ENCODE peak calls at places on chromosomes 13 and 19, in ten cellular contexts. S is GM10248, N is endodermal cell, U is omental fat pad, J is hepatocyte, E is heart right ventricle, C is AG09309, P is AG10803, W is Calu3, A is colonic mucosa. X is an unnamed sample.

GRCh38 chr13:71828117-71828516 is 38.9 kb downstream of the DACH1 start:
- DNase-seq in E (no peak), U (no peak), C (no peak), A (no peak), P (no peak), N (no peak), J (no peak), W (no peak), S (no peak), X (no peak)

GRCh38 chr13:44410328-44410859 is 36.8 kb downstream of the SERP2 start:
- DNase-seq in N (no peak), S (no peak), C (no peak), J (no peak), E (no peak), U (no peak), A (no peak), P (no peak), W (no peak), X (no peak)

GRCh38 chr13:90261343-90261742 is 1086.1 kb upstream of the MIR17HG start:
- DNase-seq in W (no peak), E (no peak), J (no peak), U (no peak), S (no peak), P (no peak), C (no peak), N (no peak), A (no peak), X (no peak)

GRCh38 chr13:76462003-76462402 is 424.2 kb downstream of the KCTD12 start:
- DNase-seq in N (no peak), A (no peak), S (no peak), P (no peak), E (no peak), C (no peak), U (no peak), W (no peak), J (no peak), X (no peak)

GRCh38 chr13:91704398-91704797 is 306.0 kb downstream of the GPC5 start:
- DNase-seq in N (no peak), P (no peak), W (no peak), E (no peak), U (no peak), A (no peak), S (no peak), J (no peak), C (no peak), X (no peak)

GRCh38 chr19:24074720-24075119 is 12.3 kb upstream of the ZNF254 start:
- DNase-seq in N (no peak), S (no peak), J (no peak), E (no peak), W (no peak), U (no peak), C (no peak), A (no peak), P (peak; percentile 64), X (no peak)

GRCh38 chr19:6682607-6683128 is 12.7 kb upstream of the TNFSF14 start:
- DNase-seq in W (no peak), U (no peak), S (no peak), J (no peak), E (no peak), C (no peak), N (no peak), P (no peak), A (no peak), X (no peak)

GRCh38 chr19:30854207-30854606 is 482.0 kb downstream of the ZNF536 start:
- DNase-seq in S (no peak), J (no peak), U (no peak), C (no peak), E (no peak), P (no peak), W (no peak), A (no peak), N (no peak), X (no peak)

GRCh38 chr13:62702502-62702901 is 1286.9 kb upstream of the PCDH20 start:
- DNase-seq in C (no peak), W (no peak), E (no peak), U (no peak), N (no peak), J (no peak), A (no peak), S (no peak), P (no peak), X (no peak)

GRCh38 chr13:105940882-105941281 is 594.6 kb downstream of the EFNB2 start:
- DNase-seq in S (no peak), E (no peak), C (no peak), N (no peak), J (no peak), U (no peak), A (no peak), P (no peak), W (no peak), X (no peak)

GRCh38 chr19:18650048-18650435 is 13.2 kb downstream of the KLHL26 start:
- DNase-seq in W (no peak), J (no peak), E (peak; percentile 63), U (no peak), P (peak; percentile 33), S (no peak), N (peak; percentile 85), C (no peak), A (peak; percentile 39), X (no peak)

GRCh38 chr13:39370554-39370953 is 232.4 kb downstream of the LHFPL6 start:
- DNase-seq in S (no peak), P (peak; percentile 78), J (peak; percentile 10), U (no peak), E (peak; percentile 37), N (no peak), W (no peak), C (peak; percentile 56), A (no peak), X (no peak)

GRCh38 chr19:6654347-6655310 is 15.3 kb downstream of the TNFSF14 start:
- DNase-seq in P (no peak), W (no peak), C (no peak), E (no peak), N (no peak), J (no peak), A (no peak), S (peak; percentile 63), U (no peak), X (no peak)

GRCh38 chr19:43784981-43785808 is 4.4 kb upstream of the KCNN4 start:
- DNase-seq in S (peak; percentile 71), C (no peak), J (peak; percentile 82), U (no peak), E (no peak), P (peak; percentile 67), N (peak; percentile 88), A (peak; percentile 79), W (peak; percentile 81), X (peak; percentile 27)

GRCh38 chr19:47112166-47112663 is 1.4 kb downstream of the ZC3H4 start:
- DNase-seq in N (peak; percentile 91), W (peak; percentile 90), A (peak; percentile 90), C (peak; percentile 61), J (peak; percentile 90), E (peak; percentile 92), S (peak; percentile 73), U (peak; percentile 46), P (peak; percentile 92), X (peak; percentile 62)

GRCh38 chr19:50906217-50906616 is 5.0 kb downstream of the KLK4 start:
- DNase-seq in W (peak; percentile 74), J (peak; percentile 36), N (peak; percentile 91), S (peak; percentile 46), A (peak; percentile 32), C (no peak), E (no peak), P (no peak), U (no peak), X (peak; percentile 26)

GRCh38 chr19:18419699-18420460 is 682 bp downstream of the SSBP4 start:
- DNase-seq in U (no peak), E (no peak), P (no peak), N (peak; percentile 67), C (no peak), W (no peak), S (no peak), J (peak; percentile 78), A (peak; percentile 74), X (peak; percentile 20)

GRCh38 chr13:30577381-30577780 is 40.3 kb upstream of the USPL1 start:
- DNase-seq in S (peak; percentile 36), P (peak; percentile 90), U (no peak), A (no peak), N (no peak), C (peak; percentile 81), J (peak; percentile 8), E (no peak), W (no peak), X (no peak)

GRCh38 chr19:33501957-33502356 is 19.6 kb downstream of the PEPD start:
- DNase-seq in P (no peak), A (no peak), S (no peak), W (no peak), N (no peak), J (no peak), E (no peak), U (no peak), C (no peak), X (no peak)
- TF ChIP-seq CTCF in P (no peak), A (no peak), S (no peak), W (no peak), N (no peak), J (no peak), E (no peak), U (no peak), C (no peak), X (no peak)

GRCh38 chr13:94710881-94711560 is 1.3 kb downstream of the SOX21 start:
- DNase-seq in J (peak; percentile 43), A (no peak), U (no peak), W (peak; percentile 2), P (no peak), N (peak; percentile 86), E (no peak), S (peak; percentile 56), C (no peak), X (peak; percentile 36)
- TF ChIP-seq CTCF in J (peak; percentile 15), A (no peak), U (no peak), W (no peak), P (no peak), N (peak; percentile 59), E (no peak), S (peak; percentile 2), C (peak; percentile 5), X (peak; percentile 53)

GRCh38 chr13:59906413-59907027 is 257.2 kb downstream of the DIAPH3 start:
- DNase-seq in S (no peak), C (peak; percentile 13), U (no peak), N (no peak), W (peak; percentile 2), E (no peak), J (peak; percentile 50), P (peak; percentile 51), A (no peak), X (no peak)
- TF ChIP-seq CTCF in S (peak; percentile 53), C (peak; percentile 57), U (no peak), N (peak; percentile 82), W (no peak), E (peak; percentile 55), J (peak; percentile 72), P (peak; percentile 88), A (peak; percentile 40), X (peak; percentile 66)

DNA sequence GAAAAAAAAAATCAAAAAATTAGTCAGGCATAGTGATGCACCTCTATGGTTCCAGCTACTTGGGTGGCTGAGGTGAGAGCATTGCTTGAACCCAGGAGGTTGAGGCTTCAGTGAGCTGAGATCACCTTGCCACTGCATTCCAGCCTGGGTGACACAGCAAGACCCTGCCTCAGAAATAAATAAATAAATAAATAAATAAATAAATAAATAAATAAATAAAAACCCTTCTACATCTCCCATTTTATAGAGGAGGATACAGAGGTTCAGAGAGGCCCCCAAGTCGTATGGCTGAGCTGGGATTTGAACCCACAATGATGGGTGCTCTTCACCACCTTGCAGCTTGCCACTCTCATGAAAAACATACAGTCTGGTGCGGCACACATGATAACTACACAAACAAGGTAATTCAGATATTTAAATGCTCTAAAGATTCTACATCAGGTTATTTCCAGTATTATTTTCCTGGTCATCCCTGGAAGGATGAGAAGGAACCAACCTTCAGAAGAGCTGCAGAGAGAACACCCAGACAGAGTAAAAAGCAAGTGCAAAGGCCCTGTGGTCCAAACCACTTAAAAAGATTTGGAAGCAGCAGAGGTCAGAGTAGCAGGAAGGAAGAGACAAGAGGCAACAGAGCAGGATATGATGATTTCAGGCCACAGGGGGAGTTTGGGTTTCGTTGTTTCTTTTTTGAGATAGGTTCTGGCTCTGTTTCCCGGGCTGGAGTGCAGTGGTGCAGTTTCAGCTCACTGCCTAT is 29.2 kb upstream of the OR1M1 start:
- DNase-seq in S (no peak), P (no peak), C (no peak), A (no peak), U (no peak), N (no peak), W (no peak), J (no peak), E (no peak), X (no peak)
- TF ChIP-seq CTCF in S (no peak), P (no peak), C (no peak), A (no peak), U (no peak), N (no peak), W (no peak), J (no peak), E (no peak), X (no peak)

X was measured in progenitor cell of endocrine pancreas.